ENCODE peak calls at places on chromosomes 11 and 22, in four cellular contexts. A is activated T-cell treated with anti-CD3 and anti-CD28 coated beads, Interleukin-2, amount 50 U/mL, for 24 hours; G is NCI-H187; R is A549. T is an unnamed sample.

GRCh38 chr22:24442352-24442744 is 14.9 kb downstream of the ADORA2A start:
- DNase-seq in A (no peak), G (no peak), R (no peak), T (no peak)

GRCh38 chr11:88604255-88604654 is 266.7 kb upstream of the CTSC start:
- DNase-seq in A (no peak), G (no peak), R (no peak), T (peak)

GRCh38 chr11:82458777-82459176 is 274.9 kb downstream of the FAM181B start:
- DNase-seq in A (no peak), G (no peak), R (no peak), T (no peak)

GRCh38 chr11:111719379-111719778 is 46.8 kb downstream of the PPP2R1B start:
- DNase-seq in A (no peak), G (no peak), R (no peak), T (peak)

GRCh38 chr11:102395720-102396358 is 48.8 kb downstream of the BIRC2 start:
- DNase-seq in A (no peak), G (no peak), R (no peak), T (no peak)

GRCh38 chr11:115724709-115725108 is 220.5 kb upstream of the CADM1 start:
- DNase-seq in A (no peak), G (no peak), R (peak), T (no peak)

GRCh38 chr11:106480581-106481185 is 403.2 kb downstream of the AASDHPPT start:
- DNase-seq in A (no peak), G (no peak), R (no peak), T (peak)

GRCh38 chr22:47795477-47796127 is 1033.2 kb downstream of the TBC1D22A start:
- DNase-seq in A (no peak), G (no peak), R (no peak), T (no peak)

GRCh38 chr11:112864715-112865114 is 96.5 kb upstream of the NCAM1 start:
- DNase-seq in A (no peak), G (no peak), R (no peak), T (no peak)

GRCh38 chr22:46295277-46295971 is 1.2 kb upstream of the GTSE1 start:
- DNase-seq in A (no peak), G (no peak), R (no peak), T (no peak)

GRCh38 chr11:3347127-3347526 is 31.8 kb downstream of the ZNF195 start:
- DNase-seq in A (no peak), G (no peak), R (no peak), T (no peak)

GRCh38 chr22:23796461-23796860 is 9.7 kb downstream of the SMARCB1 start:
- DNase-seq in A (no peak), G (no peak), R (no peak), T (no peak)

GRCh38 chr11:129119036-129119435 is 73.1 kb downstream of the ARHGAP32 start:
- DNase-seq in A (no peak), G (no peak), R (no peak), T (peak)

GRCh38 chr11:110362916-110363574 is 66.6 kb upstream of the RDX start:
- DNase-seq in A (no peak), G (no peak), R (peak), T (peak)

GRCh38 chr11:34135439-34135838 is 30.0 kb downstream of the NAT10 start:
- DNase-seq in A (no peak), G (no peak), R (no peak), T (no peak)

GRCh38 chr11:18853086-18853720 is 61.6 kb upstream of the PTPN5 start:
- DNase-seq in A (no peak), G (no peak), R (peak), T (peak)

GRCh38 chr11:85680897-85681296 is 5.1 kb downstream of the CCDC89 start:
- DNase-seq in A (no peak), G (no peak), R (no peak), T (peak)

GRCh38 chr22:27561301-27561820 is 240.2 kb downstream of the MN1 start:
- DNase-seq in A (no peak), G (no peak), R (no peak), T (no peak)

GRCh38 chr22:40224702-40225101 is 47.0 kb downstream of the TNRC6B start:
- DNase-seq in A (peak), G (no peak), R (no peak), T (peak)

GRCh38 chr11:80155412-80156017 is 714.7 kb upstream of the TENM4 start:
- DNase-seq in A (no peak), G (peak), R (peak), T (peak)

GRCh38 chr11:60265373-60266214 is 14.9 kb upstream of the MS4A4A start:
- DNase-seq in A (no peak), G (no peak), R (peak), T (peak)

GRCh38 chr11:37500425-37500824 is 902.4 kb upstream of the RAG2 start:
- DNase-seq in A (no peak), G (no peak), R (no peak), T (no peak)

GRCh38 chr11:19980957-19981669 is 179.2 kb downstream of the DBX1 start:
- DNase-seq in A (no peak), G (no peak), R (peak), T (peak)

GRCh38 chr22:44752285-44753188 is at the start of gene ARHGAP8:
- DNase-seq in A (no peak), G (peak), R (no peak), T (no peak)

GRCh38 chr11:6200975-6201374 is 2.0 kb downstream of the OR52W1 start:
- DNase-seq in A (no peak), G (no peak), R (no peak), T (peak)

GRCh38 chr22:38700271-38700788 is 413 bp downstream of the JOSD1 start:
- DNase-seq in A (no peak), G (peak), R (no peak), T (peak)